ENCODE peak calls at places on chromosome 21, in ten cellular contexts. One of them, this sample, is unnamed.

GRCh38 chr21:39079617-39080016 is 103.6 kb downstream of the PSMG1 start:
- DNase-seq in SW480: no peak
- DNase-seq in stimulated activated CD4-positive, alpha-beta T cell treated with anti-CD3 and anti-CD28 coated beads, TNF-alpha, amount 100 ng/mL, for 4 hours: no peak
- DNase-seq in HT-29: peak; percentile 22
- DNase-seq in dorsolateral prefrontal cortex: peak; percentile 67
- DNase-seq in glutamatergic neuron: no peak
- DNase-seq in NCI-H2107: no peak
- DNase-seq in NCI-H2081 treated with DMSO at 0.1 percent for 48 hours: no peak
- DNase-seq in adipocyte: no peak
- DNase-seq in neural crest cell: no peak
- DNase-seq in this sample: peak; percentile 65

GRCh38 chr21:37219766-37220432 is 47.2 kb downstream of the VPS26C start:
- DNase-seq in SW480: no peak
- DNase-seq in stimulated activated CD4-positive, alpha-beta T cell treated with anti-CD3 and anti-CD28 coated beads, TNF-alpha, amount 100 ng/mL, for 4 hours: no peak
- DNase-seq in HT-29: peak; percentile 6
- DNase-seq in dorsolateral prefrontal cortex: no peak
- DNase-seq in glutamatergic neuron: no peak
- DNase-seq in NCI-H2107: no peak
- DNase-seq in NCI-H2081 treated with DMSO at 0.1 percent for 48 hours: no peak
- DNase-seq in adipocyte: no peak
- DNase-seq in neural crest cell: no peak
- DNase-seq in this sample: no peak

GRCh38 chr21:42133131-42133530 is 62.0 kb downstream of the UMODL1 start:
- DNase-seq in SW480: no peak
- DNase-seq in stimulated activated CD4-positive, alpha-beta T cell treated with anti-CD3 and anti-CD28 coated beads, TNF-alpha, amount 100 ng/mL, for 4 hours: no peak
- DNase-seq in HT-29: no peak
- DNase-seq in dorsolateral prefrontal cortex: no peak
- DNase-seq in glutamatergic neuron: no peak
- DNase-seq in NCI-H2107: no peak
- DNase-seq in NCI-H2081 treated with DMSO at 0.1 percent for 48 hours: no peak
- DNase-seq in adipocyte: no peak
- DNase-seq in neural crest cell: no peak
- DNase-seq in this sample: no peak

GRCh38 chr21:33171584-33172169 is 58.1 kb upstream of the IFNAR2 start:
- DNase-seq in SW480: no peak
- DNase-seq in stimulated activated CD4-positive, alpha-beta T cell treated with anti-CD3 and anti-CD28 coated beads, TNF-alpha, amount 100 ng/mL, for 4 hours: no peak
- DNase-seq in HT-29: no peak
- DNase-seq in dorsolateral prefrontal cortex: no peak
- DNase-seq in glutamatergic neuron: peak; percentile 55
- DNase-seq in NCI-H2107: no peak
- DNase-seq in NCI-H2081 treated with DMSO at 0.1 percent for 48 hours: no peak
- DNase-seq in adipocyte: no peak
- DNase-seq in neural crest cell: no peak
- DNase-seq in this sample: no peak

GRCh38 chr21:25733859-25734653 is 648 bp downstream of the ATP5PF start:
- DNase-seq in SW480: peak; percentile 53
- DNase-seq in stimulated activated CD4-positive, alpha-beta T cell treated with anti-CD3 and anti-CD28 coated beads, TNF-alpha, amount 100 ng/mL, for 4 hours: no peak
- DNase-seq in HT-29: peak; percentile 26
- DNase-seq in dorsolateral prefrontal cortex: no peak
- DNase-seq in glutamatergic neuron: no peak
- DNase-seq in NCI-H2107: no peak
- DNase-seq in NCI-H2081 treated with DMSO at 0.1 percent for 48 hours: no peak
- DNase-seq in adipocyte: peak; percentile 63
- DNase-seq in neural crest cell: no peak
- DNase-seq in this sample: peak; percentile 52

GRCh38 chr21:41928621-41929220 is 25.1 kb downstream of the C2CD2 start:
- DNase-seq in SW480: no peak
- DNase-seq in stimulated activated CD4-positive, alpha-beta T cell treated with anti-CD3 and anti-CD28 coated beads, TNF-alpha, amount 100 ng/mL, for 4 hours: no peak
- DNase-seq in HT-29: no peak
- DNase-seq in dorsolateral prefrontal cortex: peak; percentile 5
- DNase-seq in glutamatergic neuron: no peak
- DNase-seq in NCI-H2107: no peak
- DNase-seq in NCI-H2081 treated with DMSO at 0.1 percent for 48 hours: no peak
- DNase-seq in adipocyte: no peak
- DNase-seq in neural crest cell: no peak
- DNase-seq in this sample: no peak

GRCh38 chr21:45768741-45769049 is 125.2 kb downstream of the PCBP3 start:
- DNase-seq in SW480: no peak
- DNase-seq in stimulated activated CD4-positive, alpha-beta T cell treated with anti-CD3 and anti-CD28 coated beads, TNF-alpha, amount 100 ng/mL, for 4 hours: no peak
- DNase-seq in HT-29: no peak
- DNase-seq in dorsolateral prefrontal cortex: no peak
- DNase-seq in glutamatergic neuron: no peak
- DNase-seq in NCI-H2107: no peak
- DNase-seq in NCI-H2081 treated with DMSO at 0.1 percent for 48 hours: no peak
- DNase-seq in adipocyte: no peak
- DNase-seq in neural crest cell: no peak
- DNase-seq in this sample: no peak

GRCh38 chr21:31173881-31174555 is 135.7 kb upstream of the KRTAP19-8 start:
- DNase-seq in SW480: no peak
- DNase-seq in stimulated activated CD4-positive, alpha-beta T cell treated with anti-CD3 and anti-CD28 coated beads, TNF-alpha, amount 100 ng/mL, for 4 hours: peak; percentile 65
- DNase-seq in HT-29: no peak
- DNase-seq in dorsolateral prefrontal cortex: peak; percentile 65
- DNase-seq in glutamatergic neuron: peak; percentile 55
- DNase-seq in NCI-H2107: no peak
- DNase-seq in NCI-H2081 treated with DMSO at 0.1 percent for 48 hours: no peak
- DNase-seq in adipocyte: no peak
- DNase-seq in neural crest cell: no peak
- DNase-seq in this sample: peak; percentile 55

GRCh38 chr21:39807738-39808137 is 59.5 kb upstream of the PCP4 start:
- DNase-seq in SW480: no peak
- DNase-seq in stimulated activated CD4-positive, alpha-beta T cell treated with anti-CD3 and anti-CD28 coated beads, TNF-alpha, amount 100 ng/mL, for 4 hours: no peak
- DNase-seq in HT-29: no peak
- DNase-seq in dorsolateral prefrontal cortex: no peak
- DNase-seq in glutamatergic neuron: no peak
- DNase-seq in NCI-H2107: no peak
- DNase-seq in NCI-H2081 treated with DMSO at 0.1 percent for 48 hours: no peak
- DNase-seq in adipocyte: no peak
- DNase-seq in neural crest cell: no peak
- DNase-seq in this sample: no peak

GRCh38 chr21:42009018-42009830 is 936 bp downstream of the ZBTB21 start:
- DNase-seq in SW480: peak; percentile 61
- DNase-seq in stimulated activated CD4-positive, alpha-beta T cell treated with anti-CD3 and anti-CD28 coated beads, TNF-alpha, amount 100 ng/mL, for 4 hours: peak; percentile 50
- DNase-seq in HT-29: peak; percentile 48
- DNase-seq in dorsolateral prefrontal cortex: peak; percentile 66
- DNase-seq in glutamatergic neuron: peak; percentile 61
- DNase-seq in NCI-H2107: no peak
- DNase-seq in NCI-H2081 treated with DMSO at 0.1 percent for 48 hours: no peak
- DNase-seq in adipocyte: peak; percentile 75
- DNase-seq in neural crest cell: peak; percentile 28
- DNase-seq in this sample: peak; percentile 65

GRCh38 chr21:41678944-41679343 is 87.9 kb downstream of the RIPK4 start:
- DNase-seq in SW480: peak; percentile 100
- DNase-seq in stimulated activated CD4-positive, alpha-beta T cell treated with anti-CD3 and anti-CD28 coated beads, TNF-alpha, amount 100 ng/mL, for 4 hours: no peak
- DNase-seq in HT-29: peak; percentile 97
- DNase-seq in dorsolateral prefrontal cortex: peak; percentile 76
- DNase-seq in glutamatergic neuron: peak; percentile 75
- DNase-seq in NCI-H2107: peak; percentile 51
- DNase-seq in NCI-H2081 treated with DMSO at 0.1 percent for 48 hours: peak; percentile 8
- DNase-seq in adipocyte: peak; percentile 86
- DNase-seq in neural crest cell: peak; percentile 74
- DNase-seq in this sample: peak; percentile 89

GRCh38 chr21:46058339-46059145 is 39.4 kb upstream of the COL6A2 start:
- DNase-seq in SW480: no peak
- DNase-seq in stimulated activated CD4-positive, alpha-beta T cell treated with anti-CD3 and anti-CD28 coated beads, TNF-alpha, amount 100 ng/mL, for 4 hours: no peak
- DNase-seq in HT-29: no peak
- DNase-seq in dorsolateral prefrontal cortex: peak; percentile 31
- DNase-seq in glutamatergic neuron: no peak
- DNase-seq in NCI-H2107: no peak
- DNase-seq in NCI-H2081 treated with DMSO at 0.1 percent for 48 hours: no peak
- DNase-seq in adipocyte: no peak
- DNase-seq in neural crest cell: no peak
- DNase-seq in this sample: no peak

GRCh38 chr21:46096596-46096981 is 1.3 kb upstream of the COL6A2 start:
- DNase-seq in SW480: no peak
- DNase-seq in stimulated activated CD4-positive, alpha-beta T cell treated with anti-CD3 and anti-CD28 coated beads, TNF-alpha, amount 100 ng/mL, for 4 hours: no peak
- DNase-seq in HT-29: no peak
- DNase-seq in dorsolateral prefrontal cortex: no peak
- DNase-seq in glutamatergic neuron: no peak
- DNase-seq in NCI-H2107: no peak
- DNase-seq in NCI-H2081 treated with DMSO at 0.1 percent for 48 hours: no peak
- DNase-seq in adipocyte: no peak
- DNase-seq in neural crest cell: no peak
- DNase-seq in this sample: no peak

GRCh38 chr21:25845729-25846256 is 111.0 kb downstream of the GABPA start:
- DNase-seq in SW480: no peak
- DNase-seq in stimulated activated CD4-positive, alpha-beta T cell treated with anti-CD3 and anti-CD28 coated beads, TNF-alpha, amount 100 ng/mL, for 4 hours: no peak
- DNase-seq in HT-29: no peak
- DNase-seq in dorsolateral prefrontal cortex: no peak
- DNase-seq in glutamatergic neuron: no peak
- DNase-seq in NCI-H2107: no peak
- DNase-seq in NCI-H2081 treated with DMSO at 0.1 percent for 48 hours: no peak
- DNase-seq in adipocyte: peak; percentile 60
- DNase-seq in neural crest cell: no peak
- DNase-seq in this sample: no peak

GRCh38 chr21:43701936-43702784 is 16.8 kb upstream of the PDXK start:
- DNase-seq in SW480: no peak
- DNase-seq in stimulated activated CD4-positive, alpha-beta T cell treated with anti-CD3 and anti-CD28 coated beads, TNF-alpha, amount 100 ng/mL, for 4 hours: no peak
- DNase-seq in HT-29: no peak
- DNase-seq in dorsolateral prefrontal cortex: no peak
- DNase-seq in glutamatergic neuron: no peak
- DNase-seq in NCI-H2107: no peak
- DNase-seq in NCI-H2081 treated with DMSO at 0.1 percent for 48 hours: no peak
- DNase-seq in adipocyte: no peak
- DNase-seq in neural crest cell: no peak
- DNase-seq in this sample: no peak

GRCh38 chr21:44428281-44428942 is 26.9 kb upstream of the LRRC3 start:
- DNase-seq in SW480: peak; percentile 96
- DNase-seq in stimulated activated CD4-positive, alpha-beta T cell treated with anti-CD3 and anti-CD28 coated beads, TNF-alpha, amount 100 ng/mL, for 4 hours: peak; percentile 13
- DNase-seq in HT-29: peak; percentile 52
- DNase-seq in dorsolateral prefrontal cortex: peak; percentile 7
- DNase-seq in glutamatergic neuron: no peak
- DNase-seq in NCI-H2107: no peak
- DNase-seq in NCI-H2081 treated with DMSO at 0.1 percent for 48 hours: no peak
- DNase-seq in adipocyte: no peak
- DNase-seq in neural crest cell: no peak
- DNase-seq in this sample: no peak

GRCh38 chr21:45511007-45511406 is 31.2 kb downstream of the SLC19A1 start:
- DNase-seq in SW480: no peak
- DNase-seq in stimulated activated CD4-positive, alpha-beta T cell treated with anti-CD3 and anti-CD28 coated beads, TNF-alpha, amount 100 ng/mL, for 4 hours: no peak
- DNase-seq in HT-29: no peak
- DNase-seq in dorsolateral prefrontal cortex: no peak
- DNase-seq in glutamatergic neuron: peak; percentile 19
- DNase-seq in NCI-H2107: no peak
- DNase-seq in NCI-H2081 treated with DMSO at 0.1 percent for 48 hours: no peak
- DNase-seq in adipocyte: no peak
- DNase-seq in neural crest cell: no peak
- DNase-seq in this sample: peak; percentile 14

GRCh38 chr21:36127250-36127904 is 7.5 kb upstream of the CBR3 start:
- DNase-seq in SW480: no peak
- DNase-seq in stimulated activated CD4-positive, alpha-beta T cell treated with anti-CD3 and anti-CD28 coated beads, TNF-alpha, amount 100 ng/mL, for 4 hours: no peak
- DNase-seq in HT-29: no peak
- DNase-seq in dorsolateral prefrontal cortex: no peak
- DNase-seq in glutamatergic neuron: no peak
- DNase-seq in NCI-H2107: no peak
- DNase-seq in NCI-H2081 treated with DMSO at 0.1 percent for 48 hours: no peak
- DNase-seq in adipocyte: no peak
- DNase-seq in neural crest cell: no peak
- DNase-seq in this sample: no peak

GRCh38 chr21:24895885-24896734 is 711.2 kb downstream of the MRPL39 start:
- DNase-seq in SW480: peak; percentile 20
- DNase-seq in stimulated activated CD4-positive, alpha-beta T cell treated with anti-CD3 and anti-CD28 coated beads, TNF-alpha, amount 100 ng/mL, for 4 hours: no peak
- DNase-seq in HT-29: peak; percentile 2
- DNase-seq in dorsolateral prefrontal cortex: no peak
- DNase-seq in glutamatergic neuron: no peak
- DNase-seq in NCI-H2107: no peak
- DNase-seq in NCI-H2081 treated with DMSO at 0.1 percent for 48 hours: no peak
- DNase-seq in adipocyte: peak; percentile 1
- DNase-seq in neural crest cell: no peak
- DNase-seq in this sample: no peak